ENCODE peak calls at places on chromosomes 11 and 22, in seven cellular contexts. G, B, Q, X, R, O and J are unnamed samples.
A peak's percentile ranks its signal among the peaks of the same experiment; 100 is the strongest.

GRCh38 chr11:78731008-78731407 is 156.3 kb upstream of the NARS2 start:
- DNase-seq in G (no peak), B (no peak), Q (no peak), X (no peak), R (no peak), O (no peak), J (no peak)

GRCh38 chr11:31236052-31236652 is 133.4 kb downstream of the DCDC1 start:
- DNase-seq in G (no peak), B (no peak), Q (peak; percentile 4), X (no peak), R (no peak), O (peak; percentile 12), J (no peak)

GRCh38 chr11:86940122-86940777 is 14.9 kb downstream of the FZD4 start:
- DNase-seq in G (no peak), B (no peak), Q (no peak), X (peak; percentile 83), R (no peak), O (no peak), J (no peak)

GRCh38 chr22:48433647-48434046 is 1394.0 kb downstream of the BRD1 start:
- DNase-seq in G (no peak), B (no peak), Q (no peak), X (no peak), R (no peak), O (no peak), J (no peak)

GRCh38 chr11:57055780-57056179 is 67.1 kb downstream of the OR5AK2 start:
- DNase-seq in G (no peak), B (no peak), Q (no peak), X (no peak), R (no peak), O (no peak), J (no peak)

GRCh38 chr11:9664276-9665171 is 647 bp downstream of the SWAP70 start:
- DNase-seq in G (no peak), B (peak; percentile 40), Q (peak; percentile 41), X (peak; percentile 34), R (no peak), O (peak; percentile 46), J (no peak)

GRCh38 chr11:36627471-36627870 is 29.4 kb upstream of the RAG2 start:
- DNase-seq in G (no peak), B (no peak), Q (no peak), X (no peak), R (no peak), O (no peak), J (no peak)

GRCh38 chr11:87351671-87352070 is 313.9 kb downstream of the TMEM135 start:
- DNase-seq in G (no peak), B (no peak), Q (no peak), X (no peak), R (no peak), O (no peak), J (no peak)